ENCODE peak calls at places on chromosomes 3 and 15, in ten cellular contexts. One of them, this sample, is unnamed.
A peak's percentile ranks its signal among the peaks of the same experiment; 100 is the strongest.

GRCh38 chr15:80423215-80423614 is 19.0 kb downstream of the ARNT2 start:
- DNase-seq in K562: no peak
- DNase-seq in IMR-90: peak; percentile 84
- DNase-seq in SK-N-SH: no peak
- DNase-seq in neural progenitor cell: no peak
- DNase-seq in cardiac fibroblast: no peak
- DNase-seq in non-pigmented ciliary epithelial cell: no peak
- DNase-seq in CD14-positive monocyte: no peak
- DNase-seq in left colon: no peak
- DNase-seq in AG08396: no peak
- DNase-seq in this sample: no peak

GRCh38 chr15:65400760-65401606 is 21.8 kb downstream of the IGDCC4 start:
- DNase-seq in K562: peak; percentile 86
- DNase-seq in IMR-90: peak; percentile 72
- DNase-seq in SK-N-SH: peak; percentile 91
- DNase-seq in neural progenitor cell: peak; percentile 92
- DNase-seq in cardiac fibroblast: peak; percentile 71
- DNase-seq in non-pigmented ciliary epithelial cell: no peak
- DNase-seq in CD14-positive monocyte: no peak
- DNase-seq in left colon: peak; percentile 37
- DNase-seq in AG08396: peak; percentile 88
- DNase-seq in this sample: peak; percentile 72

GRCh38 chr3:14773691-14774128 is 45.1 kb upstream of the FGD5 start:
- DNase-seq in K562: no peak
- DNase-seq in IMR-90: no peak
- DNase-seq in SK-N-SH: no peak
- DNase-seq in neural progenitor cell: no peak
- DNase-seq in cardiac fibroblast: no peak
- DNase-seq in non-pigmented ciliary epithelial cell: no peak
- DNase-seq in CD14-positive monocyte: no peak
- DNase-seq in left colon: no peak
- DNase-seq in AG08396: no peak
- DNase-seq in this sample: no peak

GRCh38 chr3:141260131-141260927 is 28.7 kb downstream of the PXYLP1 start:
- DNase-seq in K562: no peak
- DNase-seq in IMR-90: no peak
- DNase-seq in SK-N-SH: no peak
- DNase-seq in neural progenitor cell: peak; percentile 39
- DNase-seq in cardiac fibroblast: no peak
- DNase-seq in non-pigmented ciliary epithelial cell: no peak
- DNase-seq in CD14-positive monocyte: no peak
- DNase-seq in left colon: no peak
- DNase-seq in AG08396: no peak
- DNase-seq in this sample: no peak

GRCh38 chr3:149247929-149248691 is 26.5 kb upstream of the CP start:
- DNase-seq in K562: no peak
- DNase-seq in IMR-90: peak; percentile 36
- DNase-seq in SK-N-SH: no peak
- DNase-seq in neural progenitor cell: no peak
- DNase-seq in cardiac fibroblast: peak; percentile 39
- DNase-seq in non-pigmented ciliary epithelial cell: no peak
- DNase-seq in CD14-positive monocyte: no peak
- DNase-seq in left colon: no peak
- DNase-seq in AG08396: no peak
- DNase-seq in this sample: no peak

GRCh38 chr3:73215286-73215685 is 153.8 kb downstream of the EBLN2 start:
- DNase-seq in K562: no peak
- DNase-seq in IMR-90: no peak
- DNase-seq in SK-N-SH: no peak
- DNase-seq in neural progenitor cell: no peak
- DNase-seq in cardiac fibroblast: no peak
- DNase-seq in non-pigmented ciliary epithelial cell: no peak
- DNase-seq in CD14-positive monocyte: no peak
- DNase-seq in left colon: no peak
- DNase-seq in AG08396: peak; percentile 13
- DNase-seq in this sample: no peak

GRCh38 chr15:67117356-67117755 is 52.0 kb downstream of the SMAD3 start:
- DNase-seq in K562: no peak
- DNase-seq in IMR-90: peak; percentile 85
- DNase-seq in SK-N-SH: no peak
- DNase-seq in neural progenitor cell: no peak
- DNase-seq in cardiac fibroblast: peak; percentile 73
- DNase-seq in non-pigmented ciliary epithelial cell: no peak
- DNase-seq in CD14-positive monocyte: no peak
- DNase-seq in left colon: no peak
- DNase-seq in AG08396: no peak
- DNase-seq in this sample: no peak

GRCh38 chr15:84955089-84955848 is 26.4 kb upstream of the PDE8A start:
- DNase-seq in K562: peak; percentile 72
- DNase-seq in IMR-90: peak; percentile 78
- DNase-seq in SK-N-SH: peak; percentile 81
- DNase-seq in neural progenitor cell: peak; percentile 70
- DNase-seq in cardiac fibroblast: peak; percentile 85
- DNase-seq in non-pigmented ciliary epithelial cell: peak; percentile 38
- DNase-seq in CD14-positive monocyte: peak; percentile 56
- DNase-seq in left colon: peak; percentile 67
- DNase-seq in AG08396: peak; percentile 78
- DNase-seq in this sample: peak; percentile 65

GRCh38 chr3:69115731-69116130 is 6.7 kb downstream of the LMOD3 start:
- DNase-seq in K562: no peak
- DNase-seq in IMR-90: peak; percentile 78
- DNase-seq in SK-N-SH: no peak
- DNase-seq in neural progenitor cell: no peak
- DNase-seq in cardiac fibroblast: peak; percentile 59
- DNase-seq in non-pigmented ciliary epithelial cell: no peak
- DNase-seq in CD14-positive monocyte: no peak
- DNase-seq in left colon: no peak
- DNase-seq in AG08396: no peak
- DNase-seq in this sample: no peak

GRCh38 chr3:119562307-119562961 is 3.0 kb upstream of the CD80 start:
- DNase-seq in K562: no peak
- DNase-seq in IMR-90: no peak
- DNase-seq in SK-N-SH: no peak
- DNase-seq in neural progenitor cell: no peak
- DNase-seq in cardiac fibroblast: no peak
- DNase-seq in non-pigmented ciliary epithelial cell: no peak
- DNase-seq in CD14-positive monocyte: peak; percentile 91
- DNase-seq in left colon: no peak
- DNase-seq in AG08396: no peak
- DNase-seq in this sample: no peak

GRCh38 chr3:126113238-126113555 is 29.3 kb upstream of the SLC41A3 start:
- DNase-seq in K562: no peak
- DNase-seq in IMR-90: no peak
- DNase-seq in SK-N-SH: no peak
- DNase-seq in neural progenitor cell: no peak
- DNase-seq in cardiac fibroblast: no peak
- DNase-seq in non-pigmented ciliary epithelial cell: no peak
- DNase-seq in CD14-positive monocyte: no peak
- DNase-seq in left colon: peak; percentile 19
- DNase-seq in AG08396: no peak
- DNase-seq in this sample: no peak

GRCh38 chr15:65077981-65078352 is 1.4 kb downstream of the KBTBD13 start:
- DNase-seq in K562: no peak
- DNase-seq in IMR-90: no peak
- DNase-seq in SK-N-SH: peak; percentile 61
- DNase-seq in neural progenitor cell: peak; percentile 77
- DNase-seq in cardiac fibroblast: peak; percentile 70
- DNase-seq in non-pigmented ciliary epithelial cell: no peak
- DNase-seq in CD14-positive monocyte: no peak
- DNase-seq in left colon: peak; percentile 83
- DNase-seq in AG08396: no peak
- DNase-seq in this sample: no peak

GRCh38 chr15:73596214-73596613 is 37.0 kb downstream of the NPTN start:
- DNase-seq in K562: no peak
- DNase-seq in IMR-90: no peak
- DNase-seq in SK-N-SH: no peak
- DNase-seq in neural progenitor cell: no peak
- DNase-seq in cardiac fibroblast: no peak
- DNase-seq in non-pigmented ciliary epithelial cell: no peak
- DNase-seq in CD14-positive monocyte: no peak
- DNase-seq in left colon: no peak
- DNase-seq in AG08396: no peak
- DNase-seq in this sample: no peak

GRCh38 chr15:52382647-52383046 is 87.0 kb upstream of the MYO5C start:
- DNase-seq in K562: no peak
- DNase-seq in IMR-90: no peak
- DNase-seq in SK-N-SH: no peak
- DNase-seq in neural progenitor cell: no peak
- DNase-seq in cardiac fibroblast: no peak
- DNase-seq in non-pigmented ciliary epithelial cell: no peak
- DNase-seq in CD14-positive monocyte: no peak
- DNase-seq in left colon: no peak
- DNase-seq in AG08396: no peak
- DNase-seq in this sample: no peak

GRCh38 chr3:65795166-65795565 is 243.6 kb downstream of the MAGI1 start:
- DNase-seq in K562: no peak
- DNase-seq in IMR-90: no peak
- DNase-seq in SK-N-SH: no peak
- DNase-seq in neural progenitor cell: no peak
- DNase-seq in cardiac fibroblast: no peak
- DNase-seq in non-pigmented ciliary epithelial cell: no peak
- DNase-seq in CD14-positive monocyte: no peak
- DNase-seq in left colon: no peak
- DNase-seq in AG08396: no peak
- DNase-seq in this sample: no peak

GRCh38 chr3:10248984-10249748 is 907 bp downstream of the TATDN2 start:
- DNase-seq in K562: peak; percentile 71
- DNase-seq in IMR-90: peak; percentile 2
- DNase-seq in SK-N-SH: peak; percentile 48
- DNase-seq in neural progenitor cell: peak; percentile 55
- DNase-seq in cardiac fibroblast: no peak
- DNase-seq in non-pigmented ciliary epithelial cell: no peak
- DNase-seq in CD14-positive monocyte: peak; percentile 55
- DNase-seq in left colon: peak; percentile 51
- DNase-seq in AG08396: peak; percentile 55
- DNase-seq in this sample: peak; percentile 20

GRCh38 chr15:63504979-63505841 is 817 bp downstream of the USP3 start:
- DNase-seq in K562: peak; percentile 76
- DNase-seq in IMR-90: peak; percentile 51
- DNase-seq in SK-N-SH: peak; percentile 78
- DNase-seq in neural progenitor cell: peak; percentile 79
- DNase-seq in cardiac fibroblast: peak; percentile 67
- DNase-seq in non-pigmented ciliary epithelial cell: no peak
- DNase-seq in CD14-positive monocyte: no peak
- DNase-seq in left colon: peak; percentile 72
- DNase-seq in AG08396: no peak
- DNase-seq in this sample: peak; percentile 77

GRCh38 chr3:138668107-138668506 is 59.5 kb downstream of the FAIM start:
- DNase-seq in K562: no peak
- DNase-seq in IMR-90: no peak
- DNase-seq in SK-N-SH: no peak
- DNase-seq in neural progenitor cell: no peak
- DNase-seq in cardiac fibroblast: no peak
- DNase-seq in non-pigmented ciliary epithelial cell: no peak
- DNase-seq in CD14-positive monocyte: no peak
- DNase-seq in left colon: no peak
- DNase-seq in AG08396: no peak
- DNase-seq in this sample: no peak

GRCh38 chr3:122678496-122678895 is 2.1 kb upstream of the PARP14 start:
- DNase-seq in K562: no peak
- DNase-seq in IMR-90: no peak
- DNase-seq in SK-N-SH: no peak
- DNase-seq in neural progenitor cell: no peak
- DNase-seq in cardiac fibroblast: no peak
- DNase-seq in non-pigmented ciliary epithelial cell: no peak
- DNase-seq in CD14-positive monocyte: no peak
- DNase-seq in left colon: no peak
- DNase-seq in AG08396: no peak
- DNase-seq in this sample: peak; percentile 6

GRCh38 chr15:72979308-72979707 is 73.0 kb upstream of the NEO1 start:
- DNase-seq in K562: no peak
- DNase-seq in IMR-90: no peak
- DNase-seq in SK-N-SH: no peak
- DNase-seq in neural progenitor cell: no peak
- DNase-seq in cardiac fibroblast: no peak
- DNase-seq in non-pigmented ciliary epithelial cell: no peak
- DNase-seq in CD14-positive monocyte: no peak
- DNase-seq in left colon: no peak
- DNase-seq in AG08396: no peak
- DNase-seq in this sample: no peak

GRCh38 chr15:40010681-40011080 is 28.3 kb downstream of the SRP14 start:
- DNase-seq in K562: no peak
- DNase-seq in IMR-90: peak; percentile 82
- DNase-seq in SK-N-SH: peak; percentile 37
- DNase-seq in neural progenitor cell: peak; percentile 20
- DNase-seq in cardiac fibroblast: peak; percentile 68
- DNase-seq in non-pigmented ciliary epithelial cell: peak; percentile 41
- DNase-seq in CD14-positive monocyte: no peak
- DNase-seq in left colon: no peak
- DNase-seq in AG08396: peak; percentile 32
- DNase-seq in this sample: no peak

GRCh38 chr3:19256313-19256712 is 108.0 kb downstream of the KCNH8 start:
- DNase-seq in K562: no peak
- DNase-seq in IMR-90: no peak
- DNase-seq in SK-N-SH: no peak
- DNase-seq in neural progenitor cell: peak; percentile 41
- DNase-seq in cardiac fibroblast: no peak
- DNase-seq in non-pigmented ciliary epithelial cell: no peak
- DNase-seq in CD14-positive monocyte: no peak
- DNase-seq in left colon: no peak
- DNase-seq in AG08396: no peak
- DNase-seq in this sample: no peak

GRCh38 chr3:18086078-18086477 is 339.1 kb downstream of the SATB1 start:
- DNase-seq in K562: no peak
- DNase-seq in IMR-90: no peak
- DNase-seq in SK-N-SH: no peak
- DNase-seq in neural progenitor cell: no peak
- DNase-seq in cardiac fibroblast: no peak
- DNase-seq in non-pigmented ciliary epithelial cell: no peak
- DNase-seq in CD14-positive monocyte: no peak
- DNase-seq in left colon: no peak
- DNase-seq in AG08396: no peak
- DNase-seq in this sample: no peak

GRCh38 chr3:164332856-164333802 is 745.2 kb downstream of the SI start:
- DNase-seq in K562: no peak
- DNase-seq in IMR-90: no peak
- DNase-seq in SK-N-SH: no peak
- DNase-seq in neural progenitor cell: peak; percentile 82
- DNase-seq in cardiac fibroblast: no peak
- DNase-seq in non-pigmented ciliary epithelial cell: no peak
- DNase-seq in CD14-positive monocyte: no peak
- DNase-seq in left colon: no peak
- DNase-seq in AG08396: no peak
- DNase-seq in this sample: no peak

GRCh38 chr15:93476491-93477176 is 387.6 kb upstream of the RGMA start:
- DNase-seq in K562: no peak
- DNase-seq in IMR-90: no peak
- DNase-seq in SK-N-SH: no peak
- DNase-seq in neural progenitor cell: no peak
- DNase-seq in cardiac fibroblast: no peak
- DNase-seq in non-pigmented ciliary epithelial cell: no peak
- DNase-seq in CD14-positive monocyte: no peak
- DNase-seq in left colon: no peak
- DNase-seq in AG08396: no peak
- DNase-seq in this sample: no peak

GRCh38 chr3:187318819-187319616 is 27.5 kb upstream of the MASP1 start:
- DNase-seq in K562: peak; percentile 66
- DNase-seq in IMR-90: peak; percentile 73
- DNase-seq in SK-N-SH: peak; percentile 49
- DNase-seq in neural progenitor cell: peak; percentile 84
- DNase-seq in cardiac fibroblast: peak; percentile 82
- DNase-seq in non-pigmented ciliary epithelial cell: peak; percentile 46
- DNase-seq in CD14-positive monocyte: no peak
- DNase-seq in left colon: no peak
- DNase-seq in AG08396: peak; percentile 49
- DNase-seq in this sample: peak; percentile 55

GRCh38 chr3:192129586-192129985 is 597.8 kb downstream of the FGF12 start:
- DNase-seq in K562: no peak
- DNase-seq in IMR-90: no peak
- DNase-seq in SK-N-SH: no peak
- DNase-seq in neural progenitor cell: no peak
- DNase-seq in cardiac fibroblast: no peak
- DNase-seq in non-pigmented ciliary epithelial cell: no peak
- DNase-seq in CD14-positive monocyte: no peak
- DNase-seq in left colon: no peak
- DNase-seq in AG08396: no peak
- DNase-seq in this sample: no peak

GRCh38 chr15:23472678-23473077 is 25.6 kb upstream of the GOLGA6L2 start:
- DNase-seq in K562: no peak
- DNase-seq in IMR-90: no peak
- DNase-seq in SK-N-SH: no peak
- DNase-seq in neural progenitor cell: no peak
- DNase-seq in cardiac fibroblast: no peak
- DNase-seq in non-pigmented ciliary epithelial cell: no peak
- DNase-seq in CD14-positive monocyte: no peak
- DNase-seq in left colon: no peak
- DNase-seq in AG08396: no peak
- DNase-seq in this sample: no peak